ENCODE peak calls at places on chromosomes 16 and 17, in eight cellular contexts. U is midbrain, Y is omental fat pad, T is EL, H is NCI-H446, Z is NCI-H1436, M is PC-3, E is HS-27A. A is an unnamed sample.
A peak's percentile ranks its signal among the peaks of the same experiment; 100 is the strongest.

GRCh38 chr17:50003916-50004315 is 8.9 kb upstream of the DLX3 start:
- DNase-seq in Y (no peak), E (no peak), U (no peak), Z (no peak), T (no peak), M (no peak), H (no peak), A (no peak)

GRCh38 chr16:71927383-71927782 is 32.1 kb downstream of the IST1 start:
- DNase-seq in Y (no peak), M (peak; percentile 84), E (peak; percentile 82), Z (no peak), T (peak; percentile 97), U (no peak), H (peak; percentile 51), A (peak; percentile 39)

GRCh38 chr17:81922566-81923301 is 4.8 kb upstream of the SIRT7 start:
- DNase-seq in E (no peak), H (no peak), Z (no peak), Y (no peak), M (no peak), U (no peak), T (no peak), A (no peak)

GRCh38 chr16:61324044-61324443 is 712.2 kb downstream of the CDH8 start:
- DNase-seq in Y (no peak), Z (no peak), E (no peak), T (no peak), H (no peak), M (no peak), U (no peak), A (no peak)

GRCh38 chr17:75683467-75684041 is 16.4 kb downstream of the SAP30BP start:
- DNase-seq in H (no peak), U (no peak), Z (no peak), M (peak; percentile 97), E (no peak), T (peak; percentile 85), Y (no peak), A (no peak)

GRCh38 chr17:66747561-66748275 is 87.2 kb upstream of the CACNG5 start:
- DNase-seq in U (no peak), H (no peak), Z (no peak), Y (no peak), M (peak; percentile 84), T (peak; percentile 80), E (peak; percentile 60), A (no peak)

GRCh38 chr16:53504665-53505064 is 1.7 kb upstream of the AKTIP start:
- DNase-seq in T (peak; percentile 47), M (no peak), U (no peak), H (no peak), E (no peak), Y (no peak), Z (no peak), A (no peak)

GRCh38 chr16:2428051-2428786 is 1.0 kb upstream of the CCNF start:
- DNase-seq in H (no peak), T (peak; percentile 46), Z (no peak), Y (no peak), M (peak; percentile 22), U (peak; percentile 4), E (no peak), A (no peak)

GRCh38 chr17:45573915-45574314 is 83.4 kb upstream of the PLEKHM1 start:
- DNase-seq in Z (no peak), M (no peak), Y (no peak), T (peak; percentile 21), H (no peak), U (no peak), E (no peak), A (peak; percentile 9)